ENCODE peak calls at places on chromosomes 4 and X, in six cellular contexts. N is activated gamma-delta T cell treated with anti-CD3 and anti-CD28 coated beads, Interleukin-2, amount 50 U/mL, for 16 hours; D is RCC 7860; H is cardiac muscle cell; E is stimulated activated CD4-positive, alpha-beta T cell treated with anti-CD3 and anti-CD28 coated beads, Interleukin-15, amount 100 ng/mL, for 1 hour; C is naive thymus-derived CD4-positive, alpha-beta T cell. P is an unnamed sample.

GRCh38 chrX:64230123-64230970 is at the start of gene ASB12:
- DNase-seq in E (no peak), D (no peak), N (no peak), C (no peak), H (no peak), P (no peak)

GRCh38 chr4:136934601-136935000 is 597.7 kb downstream of the PCDH18 start:
- DNase-seq in C (no peak), D (peak), H (no peak), N (no peak), E (no peak), P (peak)

GRCh38 chr4:150229538-150229937 is 151.3 kb downstream of the DCLK2 start:
- DNase-seq in D (peak), E (no peak), H (no peak), N (no peak), C (no peak), P (no peak)

GRCh38 chr4:102321260-102321991 is 23.9 kb downstream of the SLC39A8 start:
- DNase-seq in D (no peak), H (no peak), C (no peak), E (no peak), N (no peak), P (no peak)

GRCh38 chr4:141047228-141047884 is 85.9 kb downstream of the RNF150 start:
- DNase-seq in C (no peak), N (no peak), H (peak), D (no peak), E (no peak), P (no peak)

GRCh38 chr4:37891221-37892159 is 606 bp downstream of the TBC1D1 start:
- DNase-seq in C (peak), D (no peak), N (peak), H (peak), E (peak), P (peak)

GRCh38 chr4:124515591-124515990 is 196.9 kb downstream of the ANKRD50 start:
- DNase-seq in C (no peak), D (no peak), N (no peak), H (no peak), E (no peak), P (no peak)

GRCh38 chrX:138711399-138712347 is at the start of gene FGF13:
- DNase-seq in N (no peak), E (no peak), H (peak), D (no peak), C (no peak), P (no peak)

GRCh38 chr4:30461218-30461617 is 259.0 kb upstream of the PCDH7 start:
- DNase-seq in C (no peak), H (no peak), D (no peak), N (no peak), E (no peak), P (no peak)

GRCh38 chrX:110915120-110915519 is 119.5 kb upstream of the CHRDL1 start:
- DNase-seq in H (no peak), E (no peak), D (no peak), C (no peak), N (no peak), P (no peak)

GRCh38 chrX:121322159-121322558 is 274.7 kb downstream of the GLUD2 start:
- DNase-seq in E (no peak), H (no peak), D (no peak), N (no peak), C (no peak), P (no peak)

GRCh38 chrX:136847874-136848273 is 32.7 kb downstream of the RBMX start:
- DNase-seq in C (no peak), N (no peak), D (no peak), H (no peak), E (no peak), P (no peak)

GRCh38 chrX:147174596-147174995 is 360.1 kb upstream of the CXorf51A start:
- DNase-seq in H (no peak), E (no peak), C (no peak), N (no peak), D (no peak), P (peak)

GRCh38 chrX:49166914-49167739 is 4.6 kb downstream of the MAGIX start:
- DNase-seq in C (no peak), D (peak), E (peak), N (peak), H (peak), P (no peak)

GRCh38 chrX:49165901-49166881 is 3.6 kb downstream of the MAGIX start:
- DNase-seq in D (no peak), C (peak), H (peak), E (peak), N (peak), P (no peak)

GRCh38 chrX:118579417-118579816 is 83.8 kb downstream of the DOCK11 start:
- DNase-seq in E (no peak), D (no peak), H (peak), C (no peak), N (no peak), P (no peak)

GRCh38 chr4:138223191-138223910 is 18.8 kb downstream of the SLC7A11 start:
- DNase-seq in N (no peak), E (no peak), C (no peak), H (no peak), D (no peak), P (no peak)

GRCh38 chr4:11700751-11701226 is 272.1 kb upstream of the HS3ST1 start:
- DNase-seq in C (no peak), E (no peak), H (no peak), N (no peak), D (peak), P (no peak)

GRCh38 chrX:153879741-153880439 is 6.1 kb downstream of the L1CAM start:
- DNase-seq in D (no peak), E (no peak), C (no peak), N (no peak), H (no peak), P (no peak)

GRCh38 chr4:169530048-169530447 is 82.3 kb downstream of the NEK1 start:
- DNase-seq in C (no peak), E (no peak), H (no peak), N (no peak), D (no peak), P (no peak)

GRCh38 chr4:5890063-5890727 is 2.7 kb downstream of the CRMP1 start:
- DNase-seq in H (peak), D (no peak), E (no peak), N (no peak), C (no peak), P (no peak)

GRCh38 chr4:103306870-103307345 is 108.8 kb upstream of the CENPE start:
- DNase-seq in H (peak), D (no peak), E (no peak), N (no peak), C (no peak), P (no peak)

GRCh38 chrX:150863191-150863590 is 35.3 kb downstream of the CD99L2 start:
- DNase-seq in E (no peak), C (no peak), N (no peak), H (no peak), D (no peak), P (no peak)

GRCh38 chr4:165634766-165635165 is 238.3 kb upstream of the TLL1 start:
- DNase-seq in C (no peak), E (no peak), N (no peak), D (no peak), H (no peak), P (no peak)

GRCh38 chr4:47907247-47907646 is 7.1 kb downstream of the NFXL1 start:
- DNase-seq in D (no peak), E (no peak), H (no peak), N (no peak), C (no peak), P (no peak)

GRCh38 chr4:111806331-111806730 is 338.9 kb upstream of the FAM241A start:
- DNase-seq in E (no peak), D (no peak), N (no peak), H (peak), C (no peak), P (peak)

GRCh38 chrX:43973249-43973672 is at the start of gene NDP:
- DNase-seq in C (no peak), N (no peak), D (no peak), E (no peak), H (peak), P (no peak)

GRCh38 chr4:1202526-1203378 is 30.4 kb upstream of the SPON2 start:
- DNase-seq in N (no peak), C (no peak), E (no peak), D (no peak), H (no peak), P (no peak)

GRCh38 chrX:45515262-45516215 is 314.9 kb upstream of the DIPK2B start:
- DNase-seq in H (peak), E (no peak), D (peak), N (no peak), C (peak), P (peak)